ENCODE peak calls at places on chromosomes 6 and 20, in ten cellular contexts. H is SK-N-SH; Y is CD8-positive, alpha-beta T cell; C is mesendoderm; O is GM12878; T is GM23248; M is heart left ventricle; P is pancreas; D is caudate nucleus; U is A549. G is an unnamed sample.
A peak's percentile ranks its signal among the peaks of the same experiment; 100 is the strongest.

GRCh38 chr20:59351148-59352040 is 51.0 kb downstream of the EDN3 start:
- DNase-seq in H (no peak), Y (no peak), C (no peak), O (no peak), T (no peak), M (no peak), P (no peak), D (no peak), U (peak; percentile 99), G (no peak)

GRCh38 chr6:116010400-116011095 is 50.1 kb downstream of the FRK start:
- DNase-seq in H (peak; percentile 40), Y (peak; percentile 4), C (peak; percentile 72), O (no peak), T (peak; percentile 81), M (peak; percentile 63), P (peak; percentile 23), D (peak; percentile 31), U (no peak), G (peak; percentile 65)

GRCh38 chr20:21191839-21192238 is 66.0 kb downstream of the KIZ start:
- DNase-seq in H (no peak), Y (no peak), C (peak; percentile 85), O (no peak), T (no peak), M (no peak), P (no peak), D (no peak), U (no peak), G (no peak)

GRCh38 chr6:167501831-167502385 is 177.0 kb downstream of the TTLL2 start:
- DNase-seq in H (peak; percentile 59), Y (no peak), C (peak; percentile 67), O (no peak), T (no peak), M (no peak), P (peak; percentile 82), D (no peak), U (peak; percentile 35), G (no peak)

GRCh38 chr6:22906091-22906549 is 336.8 kb downstream of the HDGFL1 start:
- DNase-seq in H (no peak), Y (no peak), C (peak; percentile 77), O (no peak), T (peak; percentile 55), M (no peak), P (no peak), D (no peak), U (peak; percentile 4), G (no peak)

GRCh38 chr6:80105972-80106417 is 476 bp upstream of the BCKDHB start:
- DNase-seq in H (no peak), Y (no peak), C (no peak), O (no peak), T (no peak), M (no peak), P (no peak), D (no peak), U (no peak), G (no peak)

GRCh38 chr6:56279346-56280080 is 32.1 kb upstream of the COL21A1 start:
- DNase-seq in H (no peak), Y (no peak), C (peak; percentile 69), O (no peak), T (no peak), M (no peak), P (no peak), D (no peak), U (peak; percentile 70), G (no peak)

GRCh38 chr6:166351715-166352285 is 9.5 kb upstream of the SFT2D1 start:
- DNase-seq in H (no peak), Y (no peak), C (no peak), O (peak; percentile 75), T (no peak), M (no peak), P (no peak), D (no peak), U (no peak), G (no peak)

GRCh38 chr20:59020938-59021551 is 1.8 kb downstream of the TUBB1 start:
- DNase-seq in H (no peak), Y (no peak), C (peak; percentile 30), O (no peak), T (peak; percentile 66), M (no peak), P (no peak), D (no peak), U (no peak), G (no peak)

GRCh38 chr6:93036835-93037234 is 382.5 kb downstream of the EPHA7 start:
- DNase-seq in H (no peak), Y (no peak), C (peak; percentile 52), O (no peak), T (no peak), M (no peak), P (no peak), D (no peak), U (no peak), G (no peak)

DNA sequence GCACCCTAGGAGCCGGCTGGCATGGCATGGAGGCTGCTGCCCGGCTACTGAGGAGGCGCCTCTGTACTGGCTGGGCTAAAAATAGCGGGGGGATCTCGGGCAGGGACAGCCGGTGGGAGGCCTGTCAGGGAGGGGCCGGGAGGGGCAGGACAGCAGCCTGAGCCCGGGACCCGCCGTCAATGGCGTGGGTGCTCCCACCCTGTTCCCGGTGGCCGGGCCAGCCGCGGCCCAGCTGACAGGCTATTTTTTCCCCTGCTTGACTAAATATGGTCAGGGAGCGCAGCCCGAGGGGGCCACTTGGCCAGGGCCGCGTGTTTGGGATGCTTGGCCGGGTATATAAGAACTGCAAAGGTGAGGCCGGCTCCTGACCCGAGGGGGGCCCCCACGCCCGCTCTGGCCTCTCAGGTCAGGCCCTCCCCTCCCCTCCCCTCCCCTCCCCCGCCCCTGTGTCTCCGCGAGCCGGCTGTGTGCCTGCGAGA is 74.3 kb upstream of the GATA5 start:
- DNase-seq in H (no peak), Y (no peak), C (peak; percentile 31), O (no peak), T (no peak), M (peak; percentile 88), P (no peak), D (no peak), U (no peak), G (no peak)
- H3K27ac ChIP-seq in H (no peak overlapping the region), Y (no peak overlapping the region), C (no peak overlapping the region), O (no peak overlapping the region), T (no peak overlapping the region), M (peak overlapping the region; percentile 94), P (no peak overlapping the region), D (no peak overlapping the region), U (no peak overlapping the region), G (no peak overlapping the region)

DNA sequence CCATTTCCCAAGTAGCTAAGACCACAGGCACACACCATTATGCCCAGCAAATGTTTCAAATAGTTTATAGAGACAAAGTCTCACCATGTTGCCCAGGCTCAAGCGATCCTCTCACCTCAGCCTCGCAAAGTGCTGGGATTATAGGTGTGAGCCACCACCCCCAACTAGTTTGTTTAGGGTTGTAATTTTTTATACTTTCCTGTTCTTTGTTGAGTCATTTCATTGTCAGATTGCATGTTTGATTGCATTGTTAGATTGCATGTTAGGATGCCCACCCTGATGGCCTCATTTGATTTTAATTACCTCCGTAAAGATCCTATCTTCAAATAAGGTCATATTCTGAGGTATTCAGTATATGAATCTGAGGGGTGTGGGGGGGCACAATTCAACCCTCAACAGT is 73.3 kb upstream of the SASH1 start:
- DNase-seq in H (no peak), Y (no peak), C (no peak), O (no peak), T (no peak), M (no peak), P (no peak), D (no peak), U (no peak), G (no peak)
- H3K27ac ChIP-seq in H (no peak overlapping the region), Y (no peak overlapping the region), C (no peak overlapping the region), O (no peak overlapping the region), T (peak overlapping the region; percentile 91), M (no peak overlapping the region), P (no peak overlapping the region), D (no peak overlapping the region), U (no peak overlapping the region), G (no peak overlapping the region)

DNA sequence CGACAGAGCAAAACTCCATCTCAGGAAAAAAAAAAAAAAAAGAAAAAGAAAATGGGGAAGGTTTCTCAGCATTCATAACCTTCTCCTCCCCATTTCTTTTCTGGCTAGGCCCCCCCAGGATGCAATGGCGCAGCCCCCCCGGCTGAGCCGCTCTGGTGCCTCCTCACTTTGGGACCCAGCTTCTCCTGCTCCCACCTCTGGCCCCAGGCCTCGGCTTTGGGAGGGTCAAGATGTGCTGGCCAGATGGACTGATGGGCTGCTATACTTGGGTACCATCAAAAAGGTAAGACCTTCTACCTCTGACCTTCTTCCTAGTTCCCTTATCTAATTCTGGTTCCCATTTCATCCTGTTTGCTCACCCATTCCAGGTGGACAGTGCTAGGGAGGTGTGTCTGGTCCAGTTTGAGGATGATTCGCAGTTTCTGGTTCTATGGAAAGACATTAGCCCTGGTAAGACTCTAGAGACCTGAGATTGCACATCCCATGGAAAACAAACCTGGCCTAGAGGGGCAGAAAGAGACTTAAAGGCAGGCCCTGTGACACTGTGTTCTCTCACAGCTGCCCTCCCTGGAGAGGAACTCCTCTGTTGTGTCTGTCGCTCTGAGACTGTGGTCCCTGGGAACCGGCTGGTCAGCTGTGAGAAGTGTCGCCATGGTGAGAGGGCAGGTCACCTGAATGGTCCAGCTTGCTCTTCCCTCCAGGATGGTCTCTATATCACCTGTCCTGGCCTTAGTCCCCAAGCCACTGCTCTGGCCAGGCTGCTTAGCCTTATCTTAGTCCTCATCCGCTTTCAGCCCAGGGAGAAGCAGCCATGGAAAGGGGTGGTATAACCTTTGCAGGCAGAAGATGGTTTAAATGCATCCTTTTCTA is 1.6 kb downstream of the PHF1 start:
- DNase-seq in H (no peak), Y (no peak), C (no peak), O (no peak), T (no peak), M (no peak), P (no peak), D (no peak), U (no peak), G (no peak)
- H3K27ac ChIP-seq in H (no peak overlapping the region), Y (no peak overlapping the region), C (no peak overlapping the region), O (no peak overlapping the region), T (no peak overlapping the region), M (peak overlapping the region; percentile 3), P (no peak overlapping the region), D (no peak overlapping the region), U (no peak overlapping the region), G (no peak overlapping the region)

GRCh38 chr6:32110632-32111031 is 1.5 kb upstream of the TNXB start:
- DNase-seq in H (no peak), Y (no peak), C (no peak), O (no peak), T (peak; percentile 63), M (peak; percentile 61), P (peak; percentile 53), D (no peak), U (no peak), G (no peak)
- H3K27ac ChIP-seq in H (no peak overlapping the region), Y (no peak overlapping the region), C (no peak overlapping the region), O (no peak overlapping the region), T (no peak overlapping the region), M (peak overlapping the region; percentile 93), P (no peak overlapping the region), D (no peak overlapping the region), U (no peak overlapping the region), G (no peak overlapping the region)

DNA sequence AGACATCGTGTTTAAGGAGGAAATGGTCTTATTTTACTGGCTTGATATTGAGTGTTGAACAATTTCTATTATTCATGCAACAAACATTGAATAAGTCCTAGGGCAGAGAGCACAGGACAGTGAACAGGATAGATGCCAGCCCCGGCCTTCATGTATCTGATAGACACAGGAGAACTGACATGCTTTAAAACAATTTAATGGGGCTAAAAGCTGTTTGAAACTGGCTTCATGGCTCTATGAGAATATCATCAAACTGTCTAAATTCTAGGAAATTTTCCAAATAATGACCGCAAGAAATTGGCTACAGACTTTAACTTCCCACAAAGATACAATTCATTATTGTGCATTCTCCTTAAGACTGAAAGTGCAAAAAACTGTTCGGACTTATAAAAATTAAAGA is 69.0 kb downstream of the ID4 start:
- DNase-seq in H (no peak), Y (no peak), C (no peak), O (no peak), T (no peak), M (no peak), P (no peak), D (no peak), U (no peak), G (no peak)
- H3K27ac ChIP-seq in H (no peak overlapping the region), Y (no peak overlapping the region), C (no peak overlapping the region), O (no peak overlapping the region), T (no peak overlapping the region), M (peak overlapping the region; percentile 46), P (no peak overlapping the region), D (no peak overlapping the region), U (no peak overlapping the region), G (no peak overlapping the region)

G was measured in substantia nigra.